ENCODE peak calls at places on chromosomes 2 and 18, in nine cellular contexts. A is NCI-H748 treated with DMSO at 0.1 percent for 48 hours, G is RPMI8226, Z is GM03348, H is Daoy, I is bronchial epithelial cell, P is NCI-H1105, Q is KBM-7, W is endothelial cell of umbilical vein. X is an unnamed sample.

GRCh38 chr18:59145055-59145454 is 5.4 kb downstream of the SEC11C start:
- DNase-seq in H (no peak), W (no peak), Z (no peak), P (peak; percentile 59), G (peak; percentile 89), Q (no peak), A (peak; percentile 78), I (no peak), X (no peak)

GRCh38 chr18:6355789-6356589 is 58.7 kb downstream of the L3MBTL4 start:
- DNase-seq in H (peak; percentile 82), Q (no peak), Z (no peak), I (peak; percentile 64), W (no peak), A (no peak), P (no peak), G (no peak), X (no peak)

GRCh38 chr2:43685350-43685749 is 9.1 kb upstream of the C1GALT1C1L start:
- DNase-seq in Z (no peak), W (no peak), H (peak; percentile 21), I (peak; percentile 34), G (no peak), P (no peak), A (no peak), Q (peak; percentile 83), X (no peak)

GRCh38 chr2:24886114-24886501 is 33.9 kb downstream of the ADCY3 start:
- DNase-seq in Z (no peak), G (no peak), I (no peak), W (peak; percentile 12), Q (no peak), H (no peak), A (no peak), P (no peak), X (no peak)

GRCh38 chr18:8380006-8380405 is 229.2 kb upstream of the RAB12 start:
- DNase-seq in W (no peak), P (no peak), H (no peak), G (no peak), Q (no peak), Z (no peak), A (no peak), I (no peak), X (no peak)

GRCh38 chr2:225282858-225283693 is 116.4 kb upstream of the NYAP2 start:
- DNase-seq in Z (peak; percentile 51), Q (peak; percentile 15), H (no peak), I (peak; percentile 34), P (peak; percentile 9), W (peak; percentile 1), A (peak; percentile 67), G (peak; percentile 9), X (no peak)

GRCh38 chr2:120218181-120218580 is 5.0 kb downstream of the TMEM185B start:
- DNase-seq in A (no peak), G (no peak), I (no peak), Q (no peak), W (no peak), Z (no peak), P (no peak), H (no peak), X (peak; percentile 28)

GRCh38 chr2:100291152-100291970 is 30.9 kb downstream of the LONRF2 start:
- DNase-seq in G (no peak), P (no peak), Z (peak; percentile 78), W (peak; percentile 77), Q (peak; percentile 65), I (peak; percentile 90), H (peak; percentile 96), A (no peak), X (peak; percentile 89)

GRCh38 chr18:48920408-48921038 is 30.2 kb downstream of the SMAD7 start:
- DNase-seq in I (no peak), W (no peak), H (no peak), Z (no peak), G (no peak), A (no peak), P (no peak), Q (no peak), X (no peak)

GRCh38 chr2:215396595-215397313 is 39.1 kb downstream of the FN1 start:
- DNase-seq in Q (peak; percentile 2), G (no peak), Z (peak; percentile 48), H (no peak), P (no peak), I (no peak), W (no peak), A (no peak), X (peak; percentile 83)

GRCh38 chr18:49018961-49019445 is 68.2 kb upstream of the SMAD7 start:
- DNase-seq in H (no peak), Z (no peak), I (no peak), A (no peak), Q (no peak), W (no peak), G (no peak), P (no peak), X (no peak)

GRCh38 chr18:48888681-48889080 is 62.1 kb downstream of the SMAD7 start:
- DNase-seq in W (no peak), H (no peak), G (no peak), Q (no peak), P (no peak), I (no peak), A (no peak), Z (no peak), X (no peak)

GRCh38 chr2:97758131-97758705 is 44.8 kb downstream of the ZAP70 start:
- DNase-seq in H (no peak), I (no peak), P (no peak), Q (no peak), G (no peak), W (no peak), Z (no peak), A (no peak), X (no peak)

GRCh38 chr2:70070557-70071268 is 16.6 kb upstream of the PCBP1 start:
- DNase-seq in H (peak; percentile 77), Z (peak; percentile 90), G (peak; percentile 79), I (peak; percentile 78), W (peak; percentile 88), A (peak; percentile 43), Q (peak; percentile 84), P (peak; percentile 66), X (peak; percentile 75)

GRCh38 chr2:18378020-18378653 is 182.3 kb downstream of the RDH14 start:
- DNase-seq in I (peak; percentile 36), P (peak; percentile 16), Z (peak; percentile 72), A (peak; percentile 31), W (peak; percentile 54), G (peak; percentile 56), Q (peak; percentile 32), H (peak; percentile 50), X (peak; percentile 2)

GRCh38 chr2:197011777-197012641 is 85.5 kb upstream of the PGAP1 start:
- DNase-seq in P (peak; percentile 21), G (peak; percentile 52), Q (peak; percentile 65), I (peak; percentile 50), W (peak; percentile 60), Z (peak; percentile 60), H (peak; percentile 39), A (peak; percentile 94), X (peak; percentile 46)

GRCh38 chr2:10368491-10369231 is 66.0 kb downstream of the HPCAL1 start:
- DNase-seq in H (no peak), G (no peak), W (no peak), Z (no peak), A (no peak), I (no peak), P (no peak), Q (no peak), X (no peak)

GRCh38 chr2:21787931-21788330 is 664.2 kb downstream of the TDRD15 start:
- DNase-seq in W (no peak), H (no peak), A (no peak), G (no peak), P (no peak), Z (no peak), Q (no peak), I (no peak), X (no peak)

GRCh38 chr2:189951791-189952535 is 110.6 kb downstream of the MSTN start:
- DNase-seq in G (no peak), W (peak; percentile 91), A (no peak), I (no peak), P (no peak), H (no peak), Z (no peak), Q (no peak), X (no peak)

GRCh38 chr2:167212054-167212648 is 323.9 kb downstream of the XIRP2 start:
- DNase-seq in H (peak; percentile 7), Z (peak; percentile 73), G (peak; percentile 57), P (peak; percentile 31), I (peak; percentile 59), Q (peak; percentile 45), W (peak; percentile 55), A (no peak), X (peak; percentile 50)

GRCh38 chr2:176582183-176582582 is 312.9 kb downstream of the MTX2 start:
- DNase-seq in I (no peak), W (peak; percentile 18), A (no peak), Q (no peak), G (no peak), P (no peak), H (no peak), Z (no peak), X (no peak)

GRCh38 chr2:42848270-42848669 is 55.9 kb upstream of the HAAO start:
- DNase-seq in I (no peak), P (no peak), A (no peak), Z (no peak), G (no peak), W (no peak), H (no peak), Q (no peak), X (no peak)

X was measured in MV-4-11.